ENCODE peak calls at places on chromosome 7, in nine cellular contexts. W is prostate gland, E is esophagus squamous epithelium, D is uterus, J is GM12878, G is suprapubic skin, S is transverse colon, A is A549, N is HCT116. T is an unnamed sample.

GRCh38 chr7:49099587-49100326 is 175.4 kb downstream of the CDC14C start:
- DNase-seq in W (no peak), E (no peak), D (no peak), J (no peak), G (no peak), S (no peak), A (no peak), N (no peak), T (no peak)

GRCh38 chr7:2441430-2442058 is 34.7 kb downstream of the GRIFIN start:
- DNase-seq in W (no peak), E (no peak), D (no peak), J (no peak), G (no peak), S (no peak), A (no peak), N (no peak), T (no peak)

GRCh38 chr7:47326808-47327207 is 255.1 kb downstream of the TNS3 start:
- DNase-seq in W (no peak), E (no peak), D (peak), J (no peak), G (no peak), S (no peak), A (no peak), N (no peak), T (peak)

GRCh38 chr7:45001138-45001694 is 1.2 kb downstream of the CCM2 start:
- DNase-seq in W (no peak), E (no peak), D (no peak), J (no peak), G (no peak), S (peak), A (no peak), N (no peak), T (no peak)

GRCh38 chr7:12403287-12404181 is at the start of gene VWDE:
- DNase-seq in W (peak), E (no peak), D (no peak), J (no peak), G (peak), S (peak), A (peak), N (peak), T (no peak)

GRCh38 chr7:76234931-76235441 is 33.3 kb downstream of the SRRM3 start:
- DNase-seq in W (peak), E (no peak), D (peak), J (no peak), G (peak), S (peak), A (peak), N (peak), T (peak)

GRCh38 chr7:66150471-66150870 is 35.8 kb downstream of the CRCP start:
- DNase-seq in W (no peak), E (no peak), D (peak), J (no peak), G (no peak), S (peak), A (no peak), N (no peak), T (peak)

GRCh38 chr7:129970816-129971215 is 18.1 kb upstream of the UBE2H start:
- DNase-seq in W (no peak), E (no peak), D (peak), J (no peak), G (no peak), S (peak), A (no peak), N (no peak), T (peak)

GRCh38 chr7:19939746-19940145 is 166.3 kb upstream of the TMEM196 start:
- DNase-seq in W (no peak), E (no peak), D (no peak), J (no peak), G (no peak), S (no peak), A (no peak), N (no peak), T (no peak)

GRCh38 chr7:114574384-114574783 is 159.8 kb downstream of the FOXP2 start:
- DNase-seq in W (no peak), E (no peak), D (no peak), J (no peak), G (no peak), S (no peak), A (no peak), N (no peak), T (no peak)

GRCh38 chr7:157840913-157841756 is 504.3 kb downstream of the DNAJB6 start:
- DNase-seq in W (no peak), E (no peak), D (no peak), J (no peak), G (no peak), S (no peak), A (no peak), N (no peak), T (no peak)

GRCh38 chr7:33186187-33186586 is 56.8 kb downstream of the BBS9 start:
- DNase-seq in W (no peak), E (no peak), D (no peak), J (no peak), G (no peak), S (no peak), A (no peak), N (no peak), T (no peak)

GRCh38 chr7:129859188-129859587 is 93.6 kb downstream of the UBE2H start:
- DNase-seq in W (no peak), E (no peak), D (no peak), J (peak), G (no peak), S (no peak), A (no peak), N (no peak), T (no peak)

GRCh38 chr7:27242046-27242579 is 489 bp upstream of the EVX1 start:
- DNase-seq in W (no peak), E (no peak), D (no peak), J (no peak), G (no peak), S (no peak), A (no peak), N (no peak), T (no peak)

GRCh38 chr7:112267944-112268691 is 61.6 kb downstream of the ZNF277 start:
- DNase-seq in W (no peak), E (no peak), D (no peak), J (no peak), G (no peak), S (no peak), A (no peak), N (no peak), T (no peak)

GRCh38 chr7:2431260-2431867 is 28.0 kb downstream of the CHST12 start:
- DNase-seq in W (no peak), E (no peak), D (no peak), J (no peak), G (no peak), S (no peak), A (peak), N (no peak), T (no peak)

GRCh38 chr7:2437136-2437535 is 33.7 kb downstream of the CHST12 start:
- DNase-seq in W (no peak), E (no peak), D (no peak), J (no peak), G (no peak), S (peak), A (no peak), N (no peak), T (no peak)

GRCh38 chr7:151381333-151382078 is 28.3 kb downstream of the WDR86 start:
- DNase-seq in W (no peak), E (no peak), D (no peak), J (no peak), G (peak), S (peak), A (no peak), N (no peak), T (peak)

GRCh38 chr7:16404631-16405030 is 16.7 kb downstream of the CRPPA start:
- DNase-seq in W (no peak), E (no peak), D (no peak), J (no peak), G (no peak), S (no peak), A (no peak), N (no peak), T (no peak)

GRCh38 chr7:26574476-26574875 is 282.8 kb downstream of the SNX10 start:
- DNase-seq in W (no peak), E (no peak), D (no peak), J (no peak), G (no peak), S (no peak), A (no peak), N (no peak), T (no peak)

GRCh38 chr7:27198138-27198841 is 1.6 kb downstream of the HOXA13 start:
- DNase-seq in W (peak), E (no peak), D (no peak), J (no peak), G (peak), S (no peak), A (no peak), N (no peak), T (peak)

GRCh38 chr7:7564323-7564780 is 2.3 kb upstream of the MIOS start:
- DNase-seq in W (no peak), E (no peak), D (no peak), J (no peak), G (no peak), S (no peak), A (peak), N (peak), T (no peak)

GRCh38 chr7:159008055-159008405 is 136.6 kb downstream of the VIPR2 start:
- DNase-seq in W (no peak), E (no peak), D (no peak), J (no peak), G (no peak), S (no peak), A (no peak), N (no peak), T (no peak)

GRCh38 chr7:9507281-9507680 is 1073.9 kb downstream of the NXPH1 start:
- DNase-seq in W (no peak), E (no peak), D (no peak), J (no peak), G (no peak), S (no peak), A (no peak), N (no peak), T (no peak)

GRCh38 chr7:139582130-139582650 is 58.7 kb downstream of the CLEC2L start:
- DNase-seq in W (no peak), E (no peak), D (no peak), J (no peak), G (no peak), S (no peak), A (no peak), N (no peak), T (peak)

GRCh38 chr7:116258734-116259133 is 48.4 kb downstream of the TES start:
- DNase-seq in W (peak), E (no peak), D (peak), J (peak), G (no peak), S (no peak), A (peak), N (peak), T (no peak)

GRCh38 chr7:129872054-129872453 is 80.7 kb downstream of the UBE2H start:
- DNase-seq in W (no peak), E (no peak), D (no peak), J (no peak), G (no peak), S (no peak), A (no peak), N (no peak), T (no peak)

GRCh38 chr7:81162771-81163525 is 244.1 kb upstream of the SEMA3C start:
- DNase-seq in W (no peak), E (no peak), D (no peak), J (no peak), G (no peak), S (no peak), A (no peak), N (no peak), T (no peak)

GRCh38 chr7:49112647-49113046 is 188.3 kb downstream of the CDC14C start:
- DNase-seq in W (no peak), E (no peak), D (no peak), J (no peak), G (no peak), S (no peak), A (no peak), N (no peak), T (no peak)

GRCh38 chr7:137996871-137997270 is 5.0 kb downstream of the CREB3L2 start:
- DNase-seq in W (no peak), E (no peak), D (no peak), J (no peak), G (no peak), S (no peak), A (no peak), N (no peak), T (no peak)

GRCh38 chr7:95622859-95623258 is 26.5 kb upstream of the PDK4 start:
- DNase-seq in W (no peak), E (no peak), D (no peak), J (no peak), G (no peak), S (no peak), A (no peak), N (no peak), T (no peak)

GRCh38 chr7:95619517-95619916 is 23.2 kb upstream of the PDK4 start:
- DNase-seq in W (no peak), E (no peak), D (no peak), J (no peak), G (no peak), S (no peak), A (no peak), N (no peak), T (no peak)

GRCh38 chr7:95620631-95621030 is 24.3 kb upstream of the PDK4 start:
- DNase-seq in W (no peak), E (no peak), D (no peak), J (no peak), G (no peak), S (no peak), A (no peak), N (no peak), T (no peak)

GRCh38 chr7:95622001-95622549 is 25.8 kb upstream of the PDK4 start:
- DNase-seq in W (no peak), E (no peak), D (no peak), J (no peak), G (no peak), S (no peak), A (no peak), N (no peak), T (no peak)

GRCh38 chr7:95621404-95621803 is 25.1 kb upstream of the PDK4 start:
- DNase-seq in W (no peak), E (no peak), D (no peak), J (no peak), G (no peak), S (no peak), A (no peak), N (no peak), T (no peak)
- TF ChIP-seq CTCF in W (no peak), E (no peak), D (no peak), J (no peak), G (no peak), S (no peak), A (no peak), N (no peak), T (no peak)

DNA sequence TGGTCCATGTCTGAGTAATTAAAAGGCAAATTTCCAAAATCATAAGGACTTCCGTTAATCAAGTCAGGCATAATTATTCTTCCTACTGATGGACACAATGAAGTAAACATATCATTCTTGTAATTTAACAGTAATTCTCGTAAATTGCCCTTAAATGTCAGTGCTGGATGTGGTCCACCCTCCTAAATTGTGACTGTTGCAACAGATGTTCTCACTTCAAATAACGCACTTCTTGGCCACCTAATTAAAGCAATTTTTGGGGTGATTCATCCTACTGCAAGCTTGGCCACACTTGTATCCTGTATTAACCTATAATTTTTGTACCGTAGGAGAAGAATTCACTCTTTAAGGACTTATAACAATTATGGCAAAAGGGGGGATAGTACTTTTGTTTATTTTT is 1.9 kb downstream of the COL1A2 start:
- DNase-seq in W (no peak), E (no peak), D (peak), J (no peak), G (no peak), S (no peak), A (no peak), N (no peak), T (no peak)
- TF ChIP-seq POLR2A in W (no peak), E (no peak), D (no peak), J (no peak), G (no peak), S (no peak), A (no peak), N (no peak), T (no peak)

DNA sequence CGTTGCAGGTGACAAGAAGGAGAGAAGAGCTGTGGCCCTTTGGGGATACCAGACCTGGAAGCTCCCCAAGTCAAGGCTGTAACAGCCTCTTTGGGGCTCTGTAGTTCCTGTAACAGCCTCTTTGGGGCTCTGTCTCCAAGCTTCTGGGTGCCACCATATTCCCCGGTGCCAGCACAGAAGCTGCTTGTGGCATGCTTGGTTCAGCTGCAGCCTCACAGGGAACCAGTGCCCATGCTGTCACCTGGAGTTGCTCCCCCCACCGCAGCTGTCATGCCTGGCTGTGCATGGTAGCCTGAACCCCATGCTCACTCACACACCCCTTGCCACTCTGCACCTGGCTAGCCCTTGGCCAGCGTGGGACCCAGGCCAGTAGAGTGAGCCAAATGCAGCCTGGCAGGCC is 109.1 kb downstream of the ELAPOR2 start:
- DNase-seq in W (no peak), E (no peak), D (no peak), J (no peak), G (no peak), S (no peak), A (no peak), N (no peak), T (no peak)
- TF ChIP-seq CTCF in W (no peak), E (no peak), D (no peak), J (peak), G (no peak), S (no peak), A (no peak), N (no peak), T (no peak)

GRCh38 chr7:105677803-105678583 is 96.7 kb upstream of the EFCAB10 start:
- DNase-seq in W (no peak), E (no peak), D (no peak), J (peak), G (no peak), S (peak), A (no peak), N (no peak), T (peak)

GRCh38 chr7:105677395-105677701 is 96.1 kb upstream of the EFCAB10 start:
- DNase-seq in W (no peak), E (no peak), D (no peak), J (no peak), G (no peak), S (no peak), A (no peak), N (no peak), T (no peak)

GRCh38 chr7:105675873-105676484 is 94.7 kb upstream of the EFCAB10 start:
- DNase-seq in W (no peak), E (no peak), D (no peak), J (no peak), G (no peak), S (peak), A (no peak), N (no peak), T (peak)

GRCh38 chr7:105680505-105681187 is 99.4 kb upstream of the EFCAB10 start:
- DNase-seq in W (no peak), E (no peak), D (peak), J (no peak), G (no peak), S (peak), A (no peak), N (no peak), T (no peak)

GRCh38 chr7:105678811-105679495 is 97.7 kb upstream of the EFCAB10 start:
- DNase-seq in W (peak), E (no peak), D (peak), J (no peak), G (peak), S (peak), A (no peak), N (no peak), T (peak)
- TF ChIP-seq POLR2A in W (no peak), E (peak), D (no peak), J (no peak), G (no peak), S (peak), A (no peak), N (no peak), T (no peak)

DNA sequence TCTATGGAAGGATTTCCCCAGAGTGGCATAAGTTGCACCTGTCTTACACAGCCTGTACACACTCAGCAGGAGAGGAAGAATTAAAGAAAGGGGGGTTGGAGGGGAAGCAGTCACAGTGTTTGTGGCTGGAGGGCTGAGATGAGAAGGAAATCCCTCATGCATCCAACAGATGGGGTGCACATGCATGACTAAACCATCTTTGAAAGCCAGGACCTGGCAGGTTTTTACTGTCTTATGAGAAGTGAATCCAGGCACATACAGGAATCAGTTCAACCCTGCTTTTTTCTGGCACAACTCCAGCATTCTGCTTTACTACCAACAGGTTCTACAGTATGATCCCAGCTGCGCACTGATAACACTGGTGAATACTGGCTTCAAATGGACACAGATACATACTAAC is 107.7 kb downstream of the CACNA2D1 start:
- DNase-seq in W (peak), E (no peak), D (no peak), J (no peak), G (no peak), S (no peak), A (no peak), N (no peak), T (no peak)
- TF ChIP-seq CTCF in W (no peak), E (no peak), D (no peak), J (no peak), G (no peak), S (no peak), A (no peak), N (no peak), T (no peak)

GRCh38 chr7:78489851-78490250 is 691.3 kb downstream of the PHTF2 start:
- DNase-seq in W (no peak), E (no peak), D (no peak), J (no peak), G (no peak), S (no peak), A (no peak), N (no peak), T (no peak)

GRCh38 chr7:78493383-78493782 is 694.8 kb downstream of the PHTF2 start:
- DNase-seq in W (no peak), E (no peak), D (no peak), J (no peak), G (no peak), S (no peak), A (no peak), N (no peak), T (no peak)

GRCh38 chr7:78490526-78490925 is 692.0 kb downstream of the PHTF2 start:
- DNase-seq in W (no peak), E (no peak), D (no peak), J (no peak), G (no peak), S (no peak), A (no peak), N (no peak), T (no peak)

GRCh38 chr7:78489423-78489822 is 690.9 kb downstream of the PHTF2 start:
- DNase-seq in W (no peak), E (no peak), D (no peak), J (no peak), G (no peak), S (no peak), A (no peak), N (no peak), T (no peak)

DNA sequence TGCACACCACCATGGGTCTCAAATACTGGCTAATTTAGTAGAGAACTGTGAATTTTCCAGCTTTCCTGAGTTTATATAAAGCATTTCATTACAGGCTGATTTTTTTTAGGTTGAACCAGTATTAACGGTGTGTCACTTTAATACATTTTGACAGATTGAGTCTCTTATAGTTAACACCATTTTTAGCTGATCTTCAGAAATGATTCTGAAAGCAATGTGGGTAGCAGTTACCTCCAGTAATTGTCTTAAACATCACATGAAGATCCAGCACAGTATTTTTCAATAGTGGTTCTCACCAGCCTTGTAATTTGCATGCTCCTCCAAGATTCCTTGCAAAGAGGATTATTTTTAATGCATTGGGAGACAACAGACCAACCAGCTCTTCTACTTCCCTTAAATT is 693.6 kb downstream of the PHTF2 start:
- DNase-seq in W (no peak), E (no peak), D (no peak), J (no peak), G (no peak), S (no peak), A (no peak), N (no peak), T (no peak)
- TF ChIP-seq POLR2A in W (no peak), E (no peak), D (no peak), J (no peak), G (no peak), S (no peak), A (no peak), N (no peak), T (no peak)

DNA sequence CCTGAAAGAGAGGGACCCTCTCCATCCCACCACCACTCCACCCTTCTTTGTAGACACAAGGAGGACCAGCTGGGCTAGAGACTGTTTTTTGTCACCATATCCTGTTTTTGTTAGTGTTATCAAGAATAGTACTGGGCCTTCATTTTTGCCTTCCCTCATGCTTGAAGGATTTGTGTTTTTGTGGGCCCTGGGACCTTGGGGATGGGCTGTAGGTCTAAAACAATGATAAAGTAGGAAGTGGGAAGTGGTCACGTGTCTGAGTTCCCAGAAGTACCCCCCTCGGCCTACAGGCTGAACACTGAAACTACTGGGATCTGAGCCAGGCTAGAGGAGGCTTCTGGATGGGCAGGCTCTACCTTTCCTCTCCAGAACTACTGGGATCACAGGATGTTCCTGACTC is 8.9 kb downstream of the AGFG2 start:
- DNase-seq in W (no peak), E (no peak), D (no peak), J (no peak), G (no peak), S (no peak), A (no peak), N (no peak), T (no peak)
- TF ChIP-seq CTCF in W (peak), E (no peak), D (no peak), J (no peak), G (no peak), S (no peak), A (no peak), N (no peak), T (no peak)

T was measured in lower leg skin.